ENCODE peak calls at places on chromosomes 7 and 10, in seven cellular contexts. F, S, N, X, Q, U and L are unnamed samples.

GRCh38 chr10:35439172-35439571 is 102.9 kb downstream of the CCNY start:
- DNase-seq in S (no peak), F (no peak), Q (no peak), N (no peak), U (no peak), X (no peak), L (no peak)

GRCh38 chr10:88974012-88974411 is 16.6 kb upstream of the FAS start:
- DNase-seq in F (peak), Q (peak), X (no peak), N (no peak), U (no peak), S (no peak), L (no peak)

GRCh38 chr10:3692331-3692860 is 92.6 kb downstream of the KLF6 start:
- DNase-seq in X (no peak), Q (no peak), U (no peak), F (peak), N (no peak), S (peak), L (no peak)

GRCh38 chr7:47452295-47452694 is 129.6 kb downstream of the TNS3 start:
- DNase-seq in F (no peak), N (no peak), Q (no peak), U (no peak), S (no peak), X (no peak), L (no peak)

GRCh38 chr7:45973725-45974532 is 52.9 kb upstream of the IGFBP3 start:
- DNase-seq in U (no peak), Q (peak), X (no peak), F (peak), S (no peak), N (no peak), L (no peak)

GRCh38 chr7:18086165-18087030 is 58.8 kb upstream of the PRPS1L1 start:
- DNase-seq in X (no peak), Q (no peak), U (peak), F (peak), N (no peak), S (no peak), L (peak)

GRCh38 chr10:87603196-87603595 is 56.5 kb upstream of the PAPSS2 start:
- DNase-seq in N (no peak), U (no peak), F (no peak), S (no peak), Q (no peak), X (no peak), L (no peak)

GRCh38 chr7:65968256-65969185 is 13.5 kb downstream of the GUSB start:
- DNase-seq in F (no peak), S (no peak), X (no peak), N (no peak), Q (no peak), U (no peak), L (no peak)

GRCh38 chr7:22718911-22719420 is 8.0 kb upstream of the IL6 start:
- DNase-seq in N (no peak), F (peak), U (no peak), X (no peak), S (no peak), Q (no peak), L (peak)

GRCh38 chr10:104809288-104810090 is 168.4 kb downstream of the SORCS3 start:
- DNase-seq in Q (no peak), F (no peak), U (no peak), X (no peak), N (peak), S (no peak), L (peak)

GRCh38 chr7:41659539-41659938 is 43.4 kb downstream of the INHBA start:
- DNase-seq in N (no peak), Q (no peak), F (no peak), U (no peak), X (no peak), S (no peak), L (no peak)

GRCh38 chr10:72085166-72085565 is 3.2 kb downstream of the SPOCK2 start:
- DNase-seq in U (no peak), Q (no peak), N (no peak), F (no peak), X (no peak), S (no peak), L (no peak)

GRCh38 chr7:96314402-96315108 is 7.3 kb downstream of the SLC25A13 start:
- DNase-seq in F (no peak), X (no peak), N (no peak), U (no peak), S (no peak), Q (peak), L (peak)

GRCh38 chr7:27110163-27110976 is 7.9 kb upstream of the HOXA2 start:
- DNase-seq in N (no peak), X (no peak), S (no peak), F (peak), Q (peak), U (no peak), L (no peak)

DNA sequence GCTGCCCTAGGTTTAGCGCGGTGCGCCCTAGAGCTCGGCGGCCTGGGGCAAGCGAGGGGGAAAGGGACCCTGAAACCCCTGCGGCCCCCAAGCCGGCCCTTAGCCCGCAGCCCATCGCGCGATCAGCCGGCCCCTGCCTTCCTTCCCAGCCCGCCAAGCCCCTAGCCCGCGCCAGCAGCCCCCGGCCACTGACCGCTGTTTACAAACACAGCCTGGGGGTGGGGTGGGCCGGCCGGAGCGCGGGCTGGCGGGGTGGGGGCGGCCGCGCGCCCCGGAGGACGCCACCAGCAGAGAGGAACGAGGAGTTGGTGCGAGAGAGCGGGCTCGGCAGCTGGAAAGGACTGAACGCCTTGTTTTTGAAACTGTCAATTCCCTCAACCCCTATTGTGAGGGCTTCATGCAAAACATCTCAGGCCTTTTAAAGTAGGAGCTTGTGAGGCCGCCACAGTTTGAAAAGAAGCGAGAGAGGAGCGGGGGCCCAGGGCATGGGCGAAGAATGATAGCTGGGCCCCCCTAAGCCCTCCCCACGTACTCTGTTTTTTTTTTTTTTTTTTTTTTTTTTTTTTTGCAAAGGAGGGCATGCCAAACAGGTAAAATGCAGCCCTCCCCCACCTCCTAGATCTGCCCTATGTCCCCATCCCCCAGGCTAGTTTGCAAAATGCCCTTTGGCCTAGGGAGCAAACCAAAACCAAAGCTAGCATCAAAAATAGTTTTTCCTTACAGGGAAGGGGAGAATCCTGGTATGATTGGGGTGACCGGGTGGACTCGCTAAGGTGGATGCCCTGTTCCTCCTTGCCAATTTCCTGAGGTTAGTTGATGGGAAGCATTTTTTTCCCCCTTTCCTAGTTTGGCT is 15.0 kb downstream of the SKIDA1 start:
- DNase-seq in N (no peak), F (peak), X (no peak), Q (no peak), U (no peak), S (peak), L (no peak)
- H3K4me3 ChIP-seq in N (no peak), F (no peak), X (peak), Q (peak), U (peak), S (peak), L (peak)

GRCh38 chr10:123380491-123381085 is 226.4 kb downstream of the BUB3 start:
- DNase-seq in Q (no peak), N (no peak), S (no peak), X (no peak), F (peak), U (no peak), L (no peak)
- TF ChIP-seq CTCF in Q (peak), N (peak), S (no peak), X (peak), F (peak), U (no peak), L (no peak)

DNA sequence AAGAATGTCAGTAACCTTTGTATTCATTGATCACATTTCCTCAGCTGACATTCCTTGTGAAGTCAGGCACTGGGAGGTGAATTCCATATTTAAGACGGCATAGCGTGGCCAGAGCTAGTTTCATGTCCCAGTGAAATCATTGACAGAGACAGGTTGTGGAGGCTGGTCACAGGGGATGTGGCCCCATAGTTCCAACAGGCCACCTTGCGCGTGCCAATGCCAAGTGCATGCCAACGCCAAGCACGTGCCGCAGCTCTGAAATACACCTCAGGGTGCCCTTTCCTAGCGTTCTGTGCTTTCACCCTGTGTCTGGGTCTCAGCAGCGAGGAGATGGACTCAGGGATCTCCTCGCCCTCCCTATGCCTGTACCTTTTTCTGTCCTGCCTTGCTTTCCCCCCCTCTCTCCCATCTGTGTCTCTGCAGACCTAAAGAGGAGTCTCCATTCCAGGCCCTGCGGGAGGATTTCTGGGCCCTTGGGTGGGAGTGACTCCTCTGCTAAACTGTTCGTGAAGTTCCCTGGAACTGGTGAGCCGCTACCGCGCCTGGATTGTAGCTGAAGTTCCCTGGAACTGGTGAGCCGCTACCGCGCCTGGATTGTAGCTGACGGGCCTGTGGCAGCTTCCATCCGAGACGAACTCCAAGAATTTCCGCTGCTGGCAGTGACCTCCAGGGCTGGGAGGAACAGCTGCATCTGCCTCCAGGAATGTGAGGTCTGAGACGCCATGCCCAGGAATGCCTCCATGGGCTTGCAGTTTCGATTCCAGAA is 19.7 kb downstream of the AQP1 start:
- DNase-seq in X (no peak), U (no peak), F (peak), N (no peak), S (no peak), Q (no peak), L (no peak)
- H3K4me3 ChIP-seq in X (no peak), U (no peak), F (no peak), N (no peak), S (no peak), Q (no peak), L (no peak)

GRCh38 chr7:77995717-77996116 is 197.1 kb downstream of the PHTF2 start:
- DNase-seq in N (no peak), X (no peak), Q (peak), F (no peak), S (no peak), U (no peak), L (no peak)
- TF ChIP-seq CTCF in N (peak), X (no peak), Q (peak), F (no peak), S (no peak), U (no peak), L (no peak)

GRCh38 chr7:129643545-129644170 is 32.1 kb downstream of the NRF1 start:
- DNase-seq in U (no peak), X (no peak), S (no peak), N (no peak), F (no peak), Q (no peak), L (no peak)
- H3K4me3 ChIP-seq in U (peak), X (no peak), S (no peak), N (no peak), F (no peak), Q (no peak), L (no peak)

DNA sequence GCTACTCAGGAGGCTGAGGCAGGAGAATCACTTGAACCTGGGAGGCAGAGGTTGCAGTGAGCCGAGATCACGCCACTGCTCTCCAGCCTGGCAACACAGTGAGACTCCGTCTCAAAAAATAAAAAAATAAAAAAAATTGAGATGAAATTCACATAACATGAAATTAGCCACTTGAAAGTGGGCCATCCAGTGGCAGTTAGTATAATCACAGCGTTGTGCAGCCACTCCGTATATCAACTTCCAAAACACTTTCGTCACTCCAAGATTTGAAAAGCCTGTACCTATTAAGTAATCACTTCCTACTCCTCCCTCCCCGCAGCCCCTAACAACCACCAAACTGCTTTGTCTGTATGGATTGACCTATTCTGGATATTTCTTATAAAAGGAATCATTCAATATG is 20.7 kb upstream of the CACUL1 start:
- DNase-seq in S (no peak), U (no peak), X (no peak), F (no peak), Q (no peak), N (no peak), L (peak)
- TF ChIP-seq CTCF in S (no peak), U (no peak), X (no peak), F (peak), Q (peak), N (peak), L (no peak)

GRCh38 chr7:35716038-35716803 is 21.3 kb upstream of the HERPUD2 start:
- DNase-seq in F (peak), Q (peak), U (peak), N (no peak), S (no peak), X (no peak), L (peak)
- H3K4me3 ChIP-seq in F (peak), Q (no peak), U (peak), N (no peak), S (no peak), X (no peak), L (peak)

GRCh38 chr10:53209941-53210611 is 437.5 kb upstream of the MBL2 start:
- DNase-seq in U (no peak), N (no peak), X (no peak), F (peak), S (no peak), Q (peak), L (no peak)
- TF ChIP-seq CTCF in U (peak), N (no peak), X (no peak), F (no peak), S (no peak), Q (peak), L (no peak)

GRCh38 chr10:62817120-62817762 is 1.1 kb upstream of the EGR2 start:
- DNase-seq in N (no peak), S (peak), Q (peak), U (peak), F (peak), X (peak), L (peak)

GRCh38 chr10:62816179-62817119 is at the start of gene EGR2:
- DNase-seq in Q (peak), F (peak), U (peak), X (peak), S (peak), N (peak), L (peak)

GRCh38 chr10:62817763-62818425 is 1.7 kb upstream of the EGR2 start:
- DNase-seq in S (peak), N (peak), Q (peak), F (peak), X (peak), U (peak), L (peak)

GRCh38 chr10:62819521-62819920 is 3.4 kb upstream of the EGR2 start:
- DNase-seq in Q (no peak), N (no peak), S (no peak), U (peak), X (no peak), F (peak), L (no peak)

DNA sequence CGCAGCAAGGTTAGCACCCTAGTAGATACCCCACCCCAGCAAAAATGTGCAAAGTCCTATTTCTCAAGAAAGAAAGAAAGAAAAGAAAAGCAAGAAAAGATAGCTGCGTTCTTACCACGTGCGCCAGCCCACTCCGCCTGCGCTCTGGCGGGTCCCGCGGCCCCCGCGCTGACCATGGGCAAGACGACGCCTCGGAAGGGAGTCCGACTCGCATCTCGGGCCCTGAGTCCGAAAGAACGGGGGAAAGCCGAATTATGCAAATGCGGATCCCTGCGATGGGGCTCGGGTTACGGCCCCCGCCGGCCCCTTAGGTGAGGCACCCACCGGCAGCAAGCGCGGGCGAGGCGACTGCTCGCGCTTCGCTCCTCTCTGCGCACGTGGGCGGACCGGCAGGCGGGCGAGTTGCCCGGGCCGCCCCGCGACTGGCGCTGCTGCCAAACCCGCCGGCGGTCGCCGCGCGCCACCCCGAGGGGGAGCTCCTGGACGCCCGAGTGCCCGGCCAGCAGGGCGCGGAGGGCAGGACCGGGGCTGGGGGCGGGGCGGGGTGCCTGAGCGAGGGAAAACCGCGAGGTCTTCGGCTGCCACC is 2.4 kb upstream of the EGR2 start:
- DNase-seq in X (no peak), S (no peak), N (no peak), Q (no peak), U (peak), F (peak), L (no peak)
- H3K4me3 ChIP-seq in X (peak), S (peak), N (peak), Q (peak), U (peak), F (peak), L (peak)